ENCODE peak calls at places on chromosomes 7 and 10, in eight cellular contexts. V is H9, X is HFFc6, Y is type B pancreatic cell, C is adrenal gland, Z is AG04450, T is suprapubic skin, G is AG09309. Q is an unnamed sample.

GRCh38 chr7:5045558-5046396 is at the start of gene RBAK:
- DNase-seq in T (peak), X (peak), C (peak), Y (peak), Z (peak), V (peak), G (peak), Q (peak)

GRCh38 chr10:17756557-17757208 is 4.7 kb downstream of the TMEM236 start:
- DNase-seq in T (no peak), Y (no peak), X (no peak), G (no peak), V (no peak), C (no peak), Z (no peak), Q (no peak)

GRCh38 chr7:69597278-69598076 is 798 bp upstream of the AUTS2 start:
- DNase-seq in Z (no peak), Y (peak), T (peak), C (no peak), X (no peak), V (peak), G (no peak), Q (peak)

GRCh38 chr7:95246935-95247370 is 77.4 kb downstream of the PON1 start:
- DNase-seq in C (peak), X (peak), V (peak), G (peak), Z (peak), Y (no peak), T (no peak), Q (peak)

GRCh38 chr7:105178177-105178576 is 164.2 kb downstream of the KMT2E start:
- DNase-seq in Z (no peak), X (no peak), C (no peak), Y (no peak), G (no peak), T (no peak), V (no peak), Q (no peak)

GRCh38 chr10:87578160-87578559 is 73.5 kb downstream of the MINPP1 start:
- DNase-seq in Z (no peak), G (no peak), T (no peak), C (no peak), V (no peak), X (no peak), Y (no peak), Q (no peak)

GRCh38 chr10:132120200-132120599 is 54.5 kb downstream of the JAKMIP3 start:
- DNase-seq in T (no peak), Y (no peak), Z (no peak), C (no peak), V (no peak), G (no peak), X (no peak), Q (no peak)

GRCh38 chr7:102153586-102153948 is 133.1 kb upstream of the SH2B2 start:
- DNase-seq in X (no peak), V (no peak), G (no peak), Y (no peak), T (no peak), Z (no peak), C (no peak), Q (no peak)

GRCh38 chr10:94358480-94358879 is 4.3 kb downstream of the NOC3L start:
- DNase-seq in T (no peak), V (no peak), G (peak), Z (peak), X (peak), Y (no peak), C (no peak), Q (no peak)

GRCh38 chr10:46028584-46029570 is 1.5 kb downstream of the NCOA4 start:
- DNase-seq in C (peak), T (no peak), Y (no peak), V (no peak), Z (peak), X (peak), G (no peak), Q (no peak)

GRCh38 chr10:92844746-92845145 is 3.6 kb upstream of the EXOC6 start:
- DNase-seq in C (no peak), V (no peak), Z (no peak), Y (no peak), T (no peak), G (no peak), X (peak), Q (no peak)

GRCh38 chr7:43289826-43290225 is 177.4 kb downstream of the HECW1 start:
- DNase-seq in X (no peak), G (no peak), C (no peak), V (no peak), Z (no peak), T (no peak), Y (no peak), Q (no peak)

GRCh38 chr10:71538608-71539260 is 142.0 kb downstream of the CDH23 start:
- DNase-seq in Z (no peak), X (no peak), C (no peak), G (no peak), V (no peak), T (no peak), Y (no peak), Q (no peak)

GRCh38 chr7:148303295-148304013 is 287.1 kb upstream of the C7orf33 start:
- DNase-seq in Y (no peak), C (peak), G (peak), Z (no peak), T (peak), V (no peak), X (peak), Q (no peak)

GRCh38 chr7:32161708-32162107 is 91.5 kb upstream of the PDE1C start:
- DNase-seq in V (no peak), G (peak), Y (no peak), X (peak), T (no peak), C (no peak), Z (no peak), Q (no peak)

GRCh38 chr10:73886085-73886529 is 11.8 kb upstream of the CAMK2G start:
- DNase-seq in C (peak), G (peak), V (peak), Y (no peak), T (peak), Z (peak), X (peak), Q (peak)

GRCh38 chr7:114426824-114427223 is 12.2 kb downstream of the FOXP2 start:
- DNase-seq in T (no peak), Y (no peak), X (peak), C (no peak), V (no peak), G (no peak), Z (no peak), Q (no peak)

GRCh38 chr7:123492485-123492884 is 41.9 kb downstream of the IQUB start:
- DNase-seq in T (no peak), C (no peak), V (no peak), Y (no peak), X (no peak), Z (no peak), G (no peak), Q (no peak)
- TF ChIP-seq CTCF in T (no peak), C (no peak), V (peak), Y (peak), X (no peak), Z (no peak), G (no peak), Q (peak)

GRCh38 chr10:102121739-102122372 is 1.7 kb upstream of the LDB1 start:
- DNase-seq in C (no peak), X (peak), V (peak), T (no peak), Z (peak), Y (no peak), G (no peak), Q (no peak)
- TF ChIP-seq CTCF in C (no peak), X (peak), V (peak), T (no peak), Z (peak), Y (no peak), G (peak), Q (no peak)

GRCh38 chr7:66844552-66845381 is 76.3 kb upstream of the TMEM248 start:
- DNase-seq in C (peak), Z (peak), T (peak), G (peak), V (peak), X (peak), Y (peak), Q (peak)
- TF ChIP-seq CTCF in C (no peak), Z (peak), T (peak), G (peak), V (no peak), X (peak), Y (peak), Q (peak)

DNA sequence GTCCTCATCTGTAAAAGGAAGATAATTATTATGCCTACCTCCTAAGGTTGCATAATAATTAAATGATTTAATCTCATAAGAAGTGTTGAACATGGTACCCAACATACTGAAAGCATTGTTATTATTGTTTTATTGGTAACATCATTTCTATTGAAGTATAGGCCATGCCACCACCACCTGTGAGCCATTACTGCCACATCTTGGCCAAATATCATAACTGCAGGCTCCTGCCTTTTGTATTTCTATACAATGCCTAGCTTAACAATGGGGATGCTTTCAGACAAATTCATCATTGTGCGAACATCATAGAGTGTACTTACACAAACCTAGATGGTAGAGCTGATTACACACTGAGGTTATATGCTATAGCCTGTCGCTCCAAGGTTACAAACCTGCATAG is 61.1 kb upstream of the NPSR1 start:
- DNase-seq in T (no peak), C (no peak), G (no peak), X (no peak), Z (no peak), Y (no peak), V (no peak), Q (no peak)
- TF ChIP-seq CTCF in T (no peak), C (no peak), G (no peak), X (peak), Z (no peak), Y (peak), V (peak), Q (peak)

DNA sequence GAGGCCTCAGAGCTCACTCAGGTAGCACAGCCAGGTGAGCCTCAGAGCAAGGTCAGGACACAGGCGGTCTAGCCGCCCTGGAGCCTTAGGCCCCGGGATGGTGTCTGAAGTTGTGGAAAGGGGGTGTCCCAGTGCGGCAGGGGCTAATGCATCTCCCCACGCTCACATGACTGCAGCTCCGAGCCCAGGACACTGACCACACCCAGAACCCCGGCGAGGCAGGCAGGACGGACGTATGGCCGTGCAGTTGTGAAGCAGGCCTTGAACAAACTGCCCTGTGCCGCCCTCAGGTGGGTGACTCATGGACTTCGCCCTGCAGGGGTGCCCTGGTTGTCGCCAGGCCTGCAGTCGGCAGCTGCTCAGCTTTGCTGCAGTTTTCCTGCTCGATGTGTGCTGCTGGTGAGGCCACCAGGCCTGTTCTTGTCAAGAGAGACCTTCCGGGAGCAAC is 5.0 kb upstream of the PRKAR1B start:
- DNase-seq in V (peak), Y (peak), C (peak), Z (no peak), X (no peak), G (no peak), T (no peak), Q (no peak)
- TF ChIP-seq CTCF in V (peak), Y (no peak), C (no peak), Z (no peak), X (no peak), G (peak), T (no peak), Q (no peak)

GRCh38 chr7:19145429-19146201 is 394 bp upstream of the FERD3L start:
- DNase-seq in X (no peak), C (no peak), Z (no peak), V (peak), G (no peak), T (no peak), Y (no peak), Q (peak)
- TF ChIP-seq CTCF in X (no peak), C (no peak), Z (no peak), V (no peak), G (no peak), T (no peak), Y (no peak), Q (no peak)

Q was measured in neural crest cell.